ENCODE peak calls at places on chromosomes 13 and 19, in seven cellular contexts. One of them, this sample, is unnamed.

GRCh38 chr19:15641901-15642491 is 1.3 kb downstream of the CYP4F3 start:
- DNase-seq in HT-29: no peak
- DNase-seq in AG20443: no peak
- DNase-seq in mucosa of descending colon: no peak
- DNase-seq in trophoblast cell: no peak
- DNase-seq in progenitor cell of endocrine pancreas: no peak
- DNase-seq in stromal cell of bone marrow: no peak
- DNase-seq in this sample: no peak

GRCh38 chr13:108033800-108034707 is 181.3 kb downstream of the LIG4 start:
- DNase-seq in HT-29: peak
- DNase-seq in AG20443: no peak
- DNase-seq in mucosa of descending colon: no peak
- DNase-seq in trophoblast cell: no peak
- DNase-seq in progenitor cell of endocrine pancreas: no peak
- DNase-seq in stromal cell of bone marrow: no peak
- DNase-seq in this sample: no peak

GRCh38 chr19:29610574-29611271 is 4.6 kb downstream of the POP4 start:
- DNase-seq in HT-29: peak
- DNase-seq in AG20443: peak
- DNase-seq in mucosa of descending colon: peak
- DNase-seq in trophoblast cell: peak
- DNase-seq in progenitor cell of endocrine pancreas: peak
- DNase-seq in stromal cell of bone marrow: peak
- DNase-seq in this sample: peak

GRCh38 chr19:17420267-17420924 is 549 bp downstream of the MVB12A start:
- DNase-seq in HT-29: peak
- DNase-seq in AG20443: peak
- DNase-seq in mucosa of descending colon: peak
- DNase-seq in trophoblast cell: peak
- DNase-seq in progenitor cell of endocrine pancreas: peak
- DNase-seq in stromal cell of bone marrow: no peak
- DNase-seq in this sample: no peak

GRCh38 chr19:7618366-7618765 is 11.0 kb downstream of the XAB2 start:
- DNase-seq in HT-29: peak
- DNase-seq in AG20443: no peak
- DNase-seq in mucosa of descending colon: peak
- DNase-seq in trophoblast cell: no peak
- DNase-seq in progenitor cell of endocrine pancreas: no peak
- DNase-seq in stromal cell of bone marrow: no peak
- DNase-seq in this sample: no peak

GRCh38 chr19:23957660-23958281 is 43.1 kb downstream of the ZNF726 start:
- DNase-seq in HT-29: no peak
- DNase-seq in AG20443: peak
- DNase-seq in mucosa of descending colon: peak
- DNase-seq in trophoblast cell: peak
- DNase-seq in progenitor cell of endocrine pancreas: no peak
- DNase-seq in stromal cell of bone marrow: peak
- DNase-seq in this sample: peak

GRCh38 chr19:6063576-6063961 is 46.7 kb downstream of the RFX2 start:
- DNase-seq in HT-29: no peak
- DNase-seq in AG20443: no peak
- DNase-seq in mucosa of descending colon: no peak
- DNase-seq in trophoblast cell: peak
- DNase-seq in progenitor cell of endocrine pancreas: no peak
- DNase-seq in stromal cell of bone marrow: no peak
- DNase-seq in this sample: no peak

GRCh38 chr19:58394821-58395219 is 636 bp upstream of the RNF225 start:
- DNase-seq in HT-29: peak
- DNase-seq in AG20443: no peak
- DNase-seq in mucosa of descending colon: no peak
- DNase-seq in trophoblast cell: no peak
- DNase-seq in progenitor cell of endocrine pancreas: no peak
- DNase-seq in stromal cell of bone marrow: no peak
- DNase-seq in this sample: no peak

GRCh38 chr19:42172261-42172660 is 40.0 kb upstream of the POU2F2 start:
- DNase-seq in HT-29: peak
- DNase-seq in AG20443: no peak
- DNase-seq in mucosa of descending colon: no peak
- DNase-seq in trophoblast cell: no peak
- DNase-seq in progenitor cell of endocrine pancreas: no peak
- DNase-seq in stromal cell of bone marrow: no peak
- DNase-seq in this sample: no peak

This sample was measured in fibroblast of the conjunctiva.